ENCODE peak calls at places on chromosomes 16 and 17, in eight cellular contexts. I is fibroblast of the aortic adventitia, J is natural killer cell, S is fibroblast of villous mesenchyme, W is lower leg skin, A is heart left ventricle, Y is right lobe of liver, M is cardiac muscle cell. T is an unnamed sample.

GRCh38 chr16:55494994-55495421 is 13.9 kb upstream of the LPCAT2 start:
- DNase-seq in I (peak), J (no peak), S (peak), W (peak), A (no peak), Y (no peak), M (peak), T (peak)

GRCh38 chr17:13297198-13297597 is 279.4 kb upstream of the ELAC2 start:
- DNase-seq in I (no peak), J (no peak), S (no peak), W (no peak), A (peak), Y (no peak), M (no peak), T (no peak)

GRCh38 chr16:67923414-67924127 is 8.1 kb downstream of the CTRL start:
- DNase-seq in I (no peak), J (no peak), S (no peak), W (no peak), A (peak), Y (no peak), M (no peak), T (no peak)

GRCh38 chr16:66103245-66103644 is 263.2 kb upstream of the CDH5 start:
- DNase-seq in I (peak), J (no peak), S (peak), W (no peak), A (no peak), Y (no peak), M (peak), T (no peak)

GRCh38 chr16:50497592-50497991 is 50.6 kb upstream of the NKD1 start:
- DNase-seq in I (no peak), J (no peak), S (no peak), W (no peak), A (no peak), Y (no peak), M (peak), T (no peak)

GRCh38 chr16:12724216-12724615 is 79.5 kb downstream of the CPPED1 start:
- DNase-seq in I (no peak), J (no peak), S (no peak), W (no peak), A (no peak), Y (no peak), M (no peak), T (no peak)

GRCh38 chr17:40517981-40518380 is 16.6 kb upstream of the TNS4 start:
- DNase-seq in I (no peak), J (no peak), S (no peak), W (no peak), A (no peak), Y (no peak), M (no peak), T (no peak)

GRCh38 chr17:36921131-36921851 is 16.0 kb upstream of the LHX1 start:
- DNase-seq in I (peak), J (no peak), S (peak), W (no peak), A (no peak), Y (no peak), M (peak), T (no peak)

GRCh38 chr17:1852327-1852726 is 22.5 kb downstream of the RPA1 start:
- DNase-seq in I (no peak), J (no peak), S (no peak), W (no peak), A (no peak), Y (peak), M (no peak), T (no peak)

DNA sequence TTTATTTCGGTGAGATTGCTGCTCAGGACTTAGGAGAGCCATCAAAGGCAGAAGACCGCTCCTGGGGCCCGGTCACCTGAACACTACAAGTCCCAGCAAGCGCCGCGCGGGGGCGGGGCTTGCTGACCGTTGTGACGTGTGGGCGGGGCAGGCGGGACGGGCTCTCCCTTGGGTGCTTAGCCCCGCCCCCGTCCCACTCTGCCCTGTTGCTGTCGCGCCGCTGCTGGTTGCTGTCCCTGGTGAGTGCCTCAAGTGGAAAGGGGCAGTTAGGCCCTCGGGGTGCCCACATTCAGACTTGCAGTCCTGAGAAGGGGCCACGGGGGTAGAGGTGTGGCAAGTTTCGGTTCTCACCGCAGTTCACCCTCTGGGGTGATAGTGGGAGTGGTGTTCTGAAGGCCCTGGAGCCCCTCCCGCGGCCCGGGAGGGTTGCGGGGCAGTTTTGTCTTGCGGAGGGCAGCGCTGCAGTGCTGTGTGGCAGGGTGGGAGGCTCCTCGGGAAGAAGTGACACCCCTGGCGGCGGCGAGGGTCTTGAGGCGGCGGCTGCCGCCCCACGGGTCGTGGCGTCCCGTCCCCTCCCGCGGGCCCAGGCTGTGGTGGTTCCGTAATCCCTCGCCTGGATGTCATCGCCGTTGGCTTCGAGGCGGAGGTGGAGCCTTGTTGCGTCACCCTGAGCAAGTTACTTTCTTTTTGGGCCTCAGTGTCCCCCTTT is at the start of gene CALCOCO2:
- DNase-seq in I (peak), J (peak), S (peak), W (peak), A (peak), Y (peak), M (peak), T (peak)
- TF ChIP-seq CTCF in I (no peak), J (no peak), S (no peak), W (no peak), A (no peak), Y (peak), M (no peak), T (no peak)

GRCh38 chr17:65231086-65231485 is 93.9 kb downstream of the RGS9 start:
- DNase-seq in I (no peak), J (no peak), S (no peak), W (no peak), A (no peak), Y (no peak), M (no peak), T (no peak)

GRCh38 chr17:65228734-65229390 is 91.7 kb downstream of the RGS9 start:
- DNase-seq in I (peak), J (no peak), S (peak), W (no peak), A (no peak), Y (no peak), M (peak), T (no peak)

GRCh38 chr17:65230040-65230439 is 92.9 kb downstream of the RGS9 start:
- DNase-seq in I (no peak), J (no peak), S (no peak), W (no peak), A (no peak), Y (no peak), M (no peak), T (no peak)

GRCh38 chr17:65229596-65229995 is 92.4 kb downstream of the RGS9 start:
- DNase-seq in I (no peak), J (no peak), S (no peak), W (no peak), A (no peak), Y (no peak), M (no peak), T (no peak)

DNA sequence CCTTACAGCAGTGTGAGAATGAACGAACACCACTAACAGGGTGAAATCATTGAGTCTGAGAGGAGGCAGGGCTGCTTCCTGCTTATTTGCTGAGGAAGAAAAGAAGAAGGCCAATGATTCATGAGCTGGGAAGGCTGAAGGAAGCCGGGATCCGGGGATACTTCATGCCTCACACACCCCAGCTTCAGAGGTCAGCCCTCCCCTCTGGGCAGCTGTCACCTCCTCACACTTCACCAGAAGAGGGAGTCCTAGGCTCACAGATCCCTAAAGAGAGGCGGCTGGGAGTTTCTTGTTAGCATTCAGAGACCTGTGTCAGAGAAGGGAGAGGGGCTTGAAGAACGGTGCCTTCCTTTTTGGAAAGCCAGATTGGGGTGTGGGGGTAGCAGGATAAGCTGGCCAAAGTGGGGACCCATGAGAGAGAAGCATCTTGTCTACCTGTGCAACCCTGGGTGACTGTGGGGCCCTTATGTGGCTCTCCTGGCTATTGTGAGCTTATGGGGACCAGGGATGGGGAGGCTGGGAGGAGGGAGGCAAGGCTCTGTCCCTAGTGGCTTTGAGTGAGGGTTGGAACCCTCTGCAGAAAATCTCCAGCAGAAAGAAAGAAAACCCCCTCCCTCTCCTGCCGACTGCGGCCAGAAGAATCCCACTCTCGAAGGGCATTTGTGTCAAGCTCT is 94.6 kb downstream of the RGS9 start:
- DNase-seq in I (peak), J (no peak), S (peak), W (peak), A (peak), Y (no peak), M (peak), T (no peak)
- TF ChIP-seq CTCF in I (peak), J (peak), S (peak), W (peak), A (peak), Y (peak), M (peak), T (peak)

DNA sequence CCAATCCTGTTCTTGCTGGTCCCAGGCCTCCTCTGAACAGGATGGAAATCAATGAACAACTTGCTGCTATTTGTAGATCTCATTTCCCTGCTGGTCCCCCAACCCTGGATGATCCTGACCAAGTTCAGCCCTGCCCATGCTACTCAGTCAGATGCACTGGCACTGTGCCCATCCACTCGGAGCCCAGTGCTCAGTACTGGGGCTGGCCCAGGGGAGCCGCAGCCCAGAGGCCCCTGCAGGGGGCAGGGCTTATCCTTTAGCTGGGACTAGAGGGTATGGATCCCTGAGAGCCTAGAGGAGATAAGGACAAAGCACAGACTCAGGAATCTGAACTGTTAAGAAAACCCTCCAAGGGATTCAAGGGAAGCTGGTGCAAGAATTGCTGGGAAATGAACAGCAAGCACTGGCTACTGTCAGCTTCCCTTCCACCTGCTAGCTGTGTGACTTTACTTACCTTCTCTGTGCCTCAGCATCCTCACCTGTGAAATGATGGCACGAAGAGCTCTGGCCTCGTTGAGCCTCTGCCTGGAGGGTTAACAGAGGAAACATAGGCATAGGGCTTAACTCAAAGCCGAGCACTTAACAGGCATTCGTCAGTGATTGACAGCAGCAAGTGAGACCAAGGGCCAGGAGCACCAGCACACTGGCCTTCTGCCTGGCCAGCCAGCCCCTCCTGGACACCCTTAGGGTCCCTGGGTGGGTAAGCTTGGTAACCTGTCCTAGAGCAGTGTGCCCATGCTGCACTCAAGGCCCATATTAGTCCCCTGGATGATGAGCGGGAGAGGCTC is 29.8 kb upstream of the C1QL1 start:
- DNase-seq in I (peak), J (no peak), S (peak), W (no peak), A (peak), Y (no peak), M (peak), T (no peak)
- TF ChIP-seq CTCF in I (no peak), J (no peak), S (peak), W (no peak), A (no peak), Y (no peak), M (peak), T (no peak)

GRCh38 chr17:16945513-16946201 is 26.3 kb downstream of the TNFRSF13B start:
- DNase-seq in I (no peak), J (peak), S (no peak), W (no peak), A (no peak), Y (no peak), M (no peak), T (no peak)
- TF ChIP-seq CTCF in I (no peak), J (no peak), S (no peak), W (no peak), A (no peak), Y (no peak), M (no peak), T (no peak)